ENCODE peak calls at places on chromosomes 7 and 10, in four cellular contexts. H, N, M and D are unnamed samples.

GRCh38 chr10:96746503-96746902 is 26.2 kb upstream of the PIK3AP1 start:
- DNase-seq in N (no peak), H (no peak), M (no peak), D (no peak)

GRCh38 chr10:49035920-49036319 is 79.4 kb downstream of the VSTM4 start:
- DNase-seq in N (no peak), H (no peak), M (no peak), D (peak; percentile 50)

GRCh38 chr7:149355390-149356048 is 93.5 kb downstream of the ZNF783 start:
- DNase-seq in H (no peak), M (peak; percentile 81), N (peak; percentile 26), D (no peak)

GRCh38 chr7:83130623-83131545 is 31.8 kb downstream of the PCLO start:
- DNase-seq in H (no peak), N (no peak), M (no peak), D (no peak)

GRCh38 chr7:98329100-98329871 is 47.8 kb downstream of the BRI3 start:
- DNase-seq in H (no peak), M (no peak), N (no peak), D (no peak)

GRCh38 chr10:77636967-77637473 is 588 bp downstream of the KCNMA1 start:
- DNase-seq in N (no peak), H (no peak), M (no peak), D (peak; percentile 76)

GRCh38 chr10:20616918-20617801 is 280.0 kb downstream of the NEBL start:
- DNase-seq in M (no peak), H (no peak), N (no peak), D (no peak)

GRCh38 chr7:117118579-117119180 is 165.4 kb downstream of the ST7 start:
- DNase-seq in H (no peak), N (no peak), M (peak; percentile 10), D (no peak)

GRCh38 chr10:9243861-9244515 is 1189.5 kb downstream of the GATA3 start:
- DNase-seq in H (no peak), N (no peak), M (no peak), D (no peak)

GRCh38 chr10:70162892-70163201 is 7.5 kb downstream of the SAR1A start:
- DNase-seq in M (no peak), H (peak; percentile 43), N (no peak), D (no peak)

GRCh38 chr10:132478341-132479023 is 59.1 kb upstream of the INPP5A start:
- DNase-seq in H (no peak), M (no peak), N (no peak), D (no peak)

GRCh38 chr10:133132711-133133291 is 27.2 kb upstream of the KNDC1 start:
- DNase-seq in H (no peak), M (no peak), N (no peak), D (peak; percentile 30)

GRCh38 chr7:43394441-43395130 is 188.3 kb upstream of the STK17A start:
- DNase-seq in M (no peak), N (no peak), H (no peak), D (no peak)

GRCh38 chr7:50307368-50308012 is 3.0 kb downstream of the IKZF1 start:
- DNase-seq in N (no peak), M (no peak), H (no peak), D (no peak)

GRCh38 chr7:90520484-90520883 is 51.0 kb downstream of the PTTG1IP2 start:
- DNase-seq in N (no peak), H (no peak), M (no peak), D (no peak)

GRCh38 chr10:7406712-7407333 is 4.0 kb downstream of the SFMBT2 start:
- DNase-seq in M (no peak), H (no peak), N (no peak), D (no peak)

GRCh38 chr7:139889186-139889871 is 60.3 kb downstream of the TBXAS1 start:
- DNase-seq in N (peak; percentile 10), M (no peak), H (no peak), D (no peak)

GRCh38 chr10:9222917-9223316 is 1168.4 kb downstream of the GATA3 start:
- DNase-seq in H (no peak), M (no peak), N (no peak), D (peak; percentile 34)

GRCh38 chr7:38274493-38274892 is 1.1 kb upstream of the TARP start:
- DNase-seq in N (no peak), M (no peak), H (no peak), D (no peak)

GRCh38 chr7:1741751-1742554 is 71.9 kb downstream of the ELFN1 start:
- DNase-seq in M (no peak), H (no peak), N (no peak), D (peak; percentile 61)

GRCh38 chr7:1846331-1847065 is 176.4 kb downstream of the ELFN1 start:
- DNase-seq in N (no peak), H (no peak), M (no peak), D (no peak)

GRCh38 chr7:53542164-53542563 is 506.7 kb downstream of the POM121L12 start:
- DNase-seq in M (no peak), H (no peak), N (no peak), D (peak; percentile 14)

GRCh38 chr7:129607471-129608120 is 3.9 kb upstream of the NRF1 start:
- DNase-seq in H (no peak), N (no peak), M (no peak), D (peak; percentile 64)

GRCh38 chr10:71639412-71639719 is 80.2 kb downstream of the C10orf105 start:
- DNase-seq in M (no peak), H (no peak), N (no peak), D (no peak)

GRCh38 chr7:157702311-157703023 is 365.7 kb downstream of the DNAJB6 start:
- DNase-seq in M (no peak), H (no peak), N (no peak), D (peak; percentile 93)

GRCh38 chr10:11424456-11425287 is 186.8 kb downstream of the USP6NL start:
- DNase-seq in H (no peak), N (peak; percentile 39), M (no peak), D (peak; percentile 76)

GRCh38 chr7:25168145-25168544 is 43.1 kb upstream of the CYCS start:
- DNase-seq in N (no peak), M (no peak), H (no peak), D (no peak)

GRCh38 chr7:149216402-149216801 is 21.1 kb downstream of the ZNF282 start:
- DNase-seq in M (no peak), N (no peak), H (no peak), D (no peak)

GRCh38 chr7:116733924-116734591 is 62.1 kb downstream of the MET start:
- DNase-seq in H (no peak), N (no peak), M (no peak), D (no peak)

GRCh38 chr10:104337985-104338735 is at the start of gene ITPRIP:
- DNase-seq in M (no peak), H (no peak), N (peak; percentile 33), D (peak; percentile 86)

GRCh38 chr7:1969459-1970284 is 263.1 kb downstream of the MAD1L1 start:
- DNase-seq in N (no peak), M (no peak), H (no peak), D (no peak)

GRCh38 chr7:460374-461117 is 59.1 kb downstream of the PDGFA start:
- DNase-seq in N (peak; percentile 61), H (no peak), M (no peak), D (no peak)

GRCh38 chr10:77801474-77802238 is 124.9 kb downstream of the DLG5 start:
- DNase-seq in N (no peak), H (peak; percentile 53), M (no peak), D (no peak)

GRCh38 chr10:44774676-44775401 is 136.3 kb upstream of the TMEM72 start:
- DNase-seq in N (no peak), M (no peak), H (no peak), D (no peak)

GRCh38 chr7:137135654-137136350 is 207.7 kb downstream of the PTN start:
- DNase-seq in N (no peak), M (no peak), H (no peak), D (no peak)

GRCh38 chr10:50855015-50855414 is 30.4 kb downstream of the A1CF start:
- DNase-seq in M (no peak), N (no peak), H (no peak), D (no peak)

GRCh38 chr10:127679642-127680255 is 57.2 kb upstream of the FOXI2 start:
- DNase-seq in H (no peak), N (no peak), M (no peak), D (no peak)
- TF ChIP-seq TCF12 in H (no peak), N (no peak), M (no peak), D (no peak)

GRCh38 chr10:129968020-129968861 is 4.2 kb upstream of the EBF3 start:
- DNase-seq in M (no peak), H (no peak), N (no peak), D (peak; percentile 29)

GRCh38 chr10:129967579-129968019 is 3.5 kb upstream of the EBF3 start:
- DNase-seq in M (no peak), N (no peak), H (no peak), D (peak; percentile 20)

GRCh38 chr10:129970404-129971364 is 6.6 kb upstream of the EBF3 start:
- DNase-seq in M (no peak), N (no peak), H (no peak), D (peak; percentile 44)

GRCh38 chr10:129969528-129970264 is 5.6 kb upstream of the EBF3 start:
- DNase-seq in H (no peak), M (no peak), N (no peak), D (peak; percentile 42)

GRCh38 chr10:129968937-129969527 is 5.0 kb upstream of the EBF3 start:
- DNase-seq in H (no peak), M (no peak), N (peak; percentile 9), D (peak; percentile 89)
- TF ChIP-seq USF2 in H (no peak), M (no peak), N (no peak), D (no peak)

GRCh38 chr10:15748137-15748536 is 28.4 kb upstream of the ITGA8 start:
- DNase-seq in N (no peak), H (no peak), M (no peak), D (no peak)
- H3K4me3 ChIP-seq in N (no peak overlapping the region), H (no peak overlapping the region), M (no peak overlapping the region), D (no peak overlapping the region)

DNA sequence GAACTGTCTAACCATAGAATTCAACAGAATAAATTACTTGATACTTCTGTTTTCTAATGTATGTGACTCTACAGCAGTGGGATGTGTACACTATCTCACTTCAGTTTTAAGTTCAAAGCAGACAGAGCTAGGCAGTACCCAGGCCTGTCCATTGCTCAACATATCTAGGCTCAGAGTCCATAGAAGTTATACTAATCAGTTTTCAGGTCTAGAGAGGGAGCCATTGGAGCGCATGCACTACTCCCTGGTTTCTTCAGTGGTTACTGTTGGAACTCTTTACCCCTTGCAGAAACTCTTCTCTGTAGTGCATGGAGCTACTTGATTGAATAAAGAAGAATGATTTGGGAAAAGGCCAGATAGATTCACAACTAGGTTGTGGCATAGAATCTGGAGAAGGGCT is 4.4 kb downstream of the CD36 start:
- DNase-seq in M (no peak), N (peak; percentile 88), H (no peak), D (no peak)
- TF ChIP-seq TCF12 in M (no peak), N (no peak), H (no peak), D (no peak)

GRCh38 chr10:63430091-63430998 is 35.4 kb downstream of the JMJD1C start:
- DNase-seq in N (no peak), M (no peak), H (no peak), D (peak; percentile 31)
- TF ChIP-seq USF2 in N (no peak), M (no peak), H (no peak), D (no peak)

GRCh38 chr10:114060456-114060855 is 16.8 kb downstream of the ADRB1 start:
- DNase-seq in H (no peak), N (no peak), M (no peak), D (no peak)
- H3K4me3 ChIP-seq in H (no peak overlapping the region), N (no peak overlapping the region), M (no peak overlapping the region), D (no peak overlapping the region)

DNA sequence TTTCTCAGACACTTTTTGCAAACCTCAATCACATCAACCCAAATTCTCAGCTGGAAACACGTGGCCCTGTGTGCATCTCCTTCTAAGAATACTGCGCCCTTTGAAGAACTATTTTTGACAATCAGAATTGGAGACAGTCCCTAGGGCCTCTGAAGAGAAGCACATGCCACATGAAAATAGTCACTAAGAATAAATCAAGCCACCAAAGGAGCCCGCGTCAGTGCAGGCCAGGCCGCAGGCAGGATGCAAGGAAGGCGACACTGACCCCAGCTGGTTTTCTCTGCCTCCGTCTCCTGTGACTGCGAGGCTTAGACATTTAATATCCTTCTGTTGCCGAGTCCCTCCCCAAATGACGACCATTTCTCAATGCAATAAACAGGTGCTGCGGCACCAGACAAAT is 88.0 kb upstream of the ADAM12 start:
- DNase-seq in M (no peak), N (no peak), H (no peak), D (no peak)
- TF ChIP-seq TCF12 in M (no peak), N (no peak), H (no peak), D (no peak)